ENCODE peak calls at places on chromosomes 7 and 10, in ten cellular contexts. R, A, G, W, J, F, O, P, K and V are unnamed samples.

GRCh38 chr7:28301148-28301641 is 111.1 kb upstream of the CREB5 start:
- DNase-seq in J (no peak), W (no peak), F (no peak), R (no peak), O (no peak), P (no peak), K (no peak), G (no peak), A (no peak), V (peak)

GRCh38 chr7:140619101-140619615 is 21.5 kb downstream of the DENND2A start:
- DNase-seq in G (no peak), R (no peak), K (no peak), F (no peak), J (no peak), A (no peak), P (no peak), O (no peak), W (no peak), V (peak)

GRCh38 chr10:124748953-124749645 is 4.9 kb upstream of the FAM53B start:
- DNase-seq in F (no peak), P (no peak), K (no peak), G (no peak), O (no peak), A (no peak), J (no peak), R (no peak), W (peak), V (no peak)

GRCh38 chr7:7177044-7177517 is 5.3 kb upstream of the C1GALT1 start:
- DNase-seq in O (no peak), G (no peak), A (no peak), R (no peak), K (no peak), P (no peak), F (no peak), W (no peak), J (peak), V (peak)

GRCh38 chr7:9498303-9498702 is 1064.9 kb downstream of the NXPH1 start:
- DNase-seq in K (no peak), A (no peak), P (no peak), G (no peak), J (no peak), F (no peak), R (no peak), O (no peak), W (no peak), V (no peak)

GRCh38 chr7:36366649-36367560 is 22.8 kb upstream of the ANLN start:
- DNase-seq in G (peak), F (peak), W (peak), P (peak), A (peak), O (peak), R (peak), J (peak), K (peak), V (peak)

GRCh38 chr10:120336910-120337540 is 120.0 kb upstream of the PLPP4 start:
- DNase-seq in K (no peak), J (peak), A (peak), O (peak), W (peak), F (no peak), P (peak), G (peak), R (no peak), V (peak)

GRCh38 chr7:75608451-75609122 is 116.5 kb downstream of the SPDYE5 start:
- DNase-seq in P (no peak), K (no peak), G (no peak), A (no peak), O (no peak), F (no peak), R (no peak), W (no peak), J (no peak), V (no peak)

GRCh38 chr10:13716161-13717071 is 129.7 kb downstream of the PRPF18 start:
- DNase-seq in K (no peak), W (no peak), R (no peak), A (no peak), O (peak), P (no peak), F (no peak), G (no peak), J (no peak), V (no peak)

GRCh38 chr7:44236333-44236728 is 35.6 kb downstream of the YKT6 start:
- DNase-seq in K (no peak), F (no peak), G (no peak), P (no peak), W (no peak), R (no peak), A (no peak), O (no peak), J (no peak), V (no peak)

GRCh38 chr10:29619273-29619672 is 15.5 kb downstream of the SVIL start:
- DNase-seq in O (no peak), W (no peak), G (no peak), K (no peak), F (no peak), R (no peak), J (no peak), P (no peak), A (no peak), V (no peak)

GRCh38 chr10:122149138-122149606 is 121.9 kb upstream of the BTBD16 start:
- DNase-seq in A (no peak), P (peak), O (no peak), R (peak), J (no peak), K (peak), F (peak), G (no peak), W (no peak), V (no peak)